ENCODE peak calls at places on chromosomes 1 and 21, in eight cellular contexts. Y is effector CD4-positive, alpha-beta T cell; V is stimulated activated CD8-positive, alpha-beta memory T cell treated with anti-CD3 and anti-CD28 coated beads, Interleukin-12 subunit alpha, Interleukin-12 subunit beta, amount 100 ng/mL, for 4 hours; I is Calu3; S is Right ventricle myocardium superior; K is lung microvascular endothelial cell; M is body of pancreas; P is kidney tubule cell. O is an unnamed sample.

GRCh38 chr1:116201921-116202320 is 90.7 kb downstream of the MAB21L3 start:
- DNase-seq in Y (no peak), V (no peak), I (no peak), S (no peak), K (no peak), M (no peak), P (no peak), O (no peak)

GRCh38 chr1:109522026-109522425 is 12.5 kb upstream of the AMIGO1 start:
- DNase-seq in Y (no peak), V (no peak), I (no peak), S (no peak), K (no peak), M (no peak), P (no peak), O (no peak)

GRCh38 chr1:1079408-1080121 is 5.5 kb upstream of the RNF223 start:
- DNase-seq in Y (peak; percentile 7), V (peak; percentile 32), I (peak; percentile 75), S (peak; percentile 59), K (peak; percentile 63), M (peak; percentile 92), P (peak; percentile 99), O (peak; percentile 66)

GRCh38 chr1:10888791-10889627 is 92.6 kb upstream of the CASZ1 start:
- DNase-seq in Y (no peak), V (no peak), I (no peak), S (peak; percentile 13), K (no peak), M (no peak), P (no peak), O (no peak)

GRCh38 chr1:212030936-212031528 is 4.3 kb downstream of the INTS7 start:
- DNase-seq in Y (no peak), V (no peak), I (no peak), S (no peak), K (peak; percentile 69), M (no peak), P (peak; percentile 67), O (peak; percentile 91)

GRCh38 chr21:41119901-41120300 is 48.1 kb upstream of the BACE2 start:
- DNase-seq in Y (no peak), V (no peak), I (no peak), S (no peak), K (no peak), M (no peak), P (peak; percentile 43), O (no peak)

GRCh38 chr1:77639056-77639455 is 43.4 kb downstream of the ZZZ3 start:
- DNase-seq in Y (no peak), V (no peak), I (no peak), S (no peak), K (peak; percentile 14), M (no peak), P (peak; percentile 68), O (peak; percentile 39)

GRCh38 chr21:46347791-46348381 is 23.9 kb downstream of the PCNT start:
- DNase-seq in Y (no peak), V (no peak), I (no peak), S (peak; percentile 80), K (no peak), M (peak; percentile 81), P (no peak), O (peak; percentile 24)

GRCh38 chr21:35593000-35593502 is 467.3 kb downstream of the SETD4 start:
- DNase-seq in Y (no peak), V (no peak), I (no peak), S (no peak), K (no peak), M (no peak), P (peak; percentile 11), O (peak; percentile 65)

GRCh38 chr1:119679223-119679622 is 31.2 kb upstream of the ZNF697 start:
- DNase-seq in Y (no peak), V (no peak), I (no peak), S (no peak), K (no peak), M (no peak), P (no peak), O (no peak)

GRCh38 chr1:200624679-200625335 is 4.3 kb upstream of the KIF14 start:
- DNase-seq in Y (no peak), V (no peak), I (no peak), S (no peak), K (peak; percentile 38), M (no peak), P (no peak), O (peak; percentile 12)

GRCh38 chr1:9421533-9421873 is 117.8 kb upstream of the SLC25A33 start:
- DNase-seq in Y (no peak), V (no peak), I (no peak), S (no peak), K (no peak), M (no peak), P (no peak), O (peak; percentile 49)

GRCh38 chr21:44761747-44762208 is 39.8 kb downstream of the UBE2G2 start:
- DNase-seq in Y (no peak), V (no peak), I (no peak), S (no peak), K (no peak), M (no peak), P (no peak), O (no peak)

GRCh38 chr1:109718495-109718894 is 6.4 kb downstream of the GSTM5 start:
- DNase-seq in Y (no peak), V (no peak), I (peak; percentile 17), S (no peak), K (peak; percentile 29), M (no peak), P (peak; percentile 73), O (peak; percentile 15)

GRCh38 chr1:52296345-52296744 is 69.7 kb downstream of the CC2D1B start:
- DNase-seq in Y (no peak), V (no peak), I (peak; percentile 21), S (no peak), K (peak; percentile 74), M (peak; percentile 14), P (peak; percentile 59), O (peak; percentile 73)

GRCh38 chr1:78497196-78497595 is 6.4 kb downstream of the PTGFR start:
- DNase-seq in Y (no peak), V (no peak), I (no peak), S (no peak), K (peak; percentile 75), M (no peak), P (peak; percentile 13), O (no peak)

GRCh38 chr1:159891275-159892157 is 8.4 kb downstream of the CFAP45 start:
- DNase-seq in Y (peak; percentile 55), V (peak; percentile 58), I (peak; percentile 91), S (peak; percentile 88), K (peak; percentile 95), M (peak; percentile 89), P (peak; percentile 95), O (peak; percentile 92)

GRCh38 chr1:174358344-174358743 is 89.4 kb upstream of the GPR52 start:
- DNase-seq in Y (no peak), V (no peak), I (no peak), S (no peak), K (peak; percentile 3), M (no peak), P (no peak), O (peak; percentile 16)